ENCODE peak calls at places on chromosomes 13 and 19, in eight cellular contexts. O is uterus, I is ovary, C is transverse colon, L is endodermal cell, F is heart left ventricle, Q is heart right ventricle, R is PC-9. M is an unnamed sample. For H3K36me3, the result is how much of the 10 kb centered on the place peaks cover.

GRCh38 chr19:6286676-6287075 is 6.9 kb upstream of the MLLT1 start:
- DNase-seq in O (no peak), I (no peak), C (no peak), L (no peak), F (no peak), Q (no peak), R (no peak), M (no peak)

GRCh38 chr13:97268772-97269171 is 46.6 kb downstream of the MBNL2 start:
- DNase-seq in O (no peak), I (no peak), C (no peak), L (peak), F (no peak), Q (no peak), R (no peak), M (no peak)

GRCh38 chr19:45150731-45151725 is 9.8 kb downstream of the NKPD1 start:
- DNase-seq in O (no peak), I (no peak), C (no peak), L (no peak), F (no peak), Q (no peak), R (peak), M (no peak)

GRCh38 chr13:91247768-91248167 is 99.7 kb upstream of the MIR17HG start:
- DNase-seq in O (no peak), I (no peak), C (no peak), L (no peak), F (no peak), Q (no peak), R (no peak), M (no peak)

GRCh38 chr19:57026476-57026875 is 93.3 kb upstream of the USP29 start:
- DNase-seq in O (no peak), I (no peak), C (no peak), L (no peak), F (no peak), Q (no peak), R (no peak), M (no peak)

GRCh38 chr19:29379257-29379986 is 146.4 kb upstream of the VSTM2B start:
- DNase-seq in O (no peak), I (no peak), C (no peak), L (peak), F (no peak), Q (no peak), R (no peak), M (no peak)

GRCh38 chr19:4471400-4472173 is 510 bp upstream of the HDGFL2 start:
- DNase-seq in O (peak), I (peak), C (peak), L (peak), F (peak), Q (peak), R (peak), M (peak)

GRCh38 chr13:46617885-46618284 is 64.9 kb downstream of the LRCH1 start:
- DNase-seq in O (no peak), I (no peak), C (no peak), L (no peak), F (no peak), Q (no peak), R (no peak), M (no peak)

GRCh38 chr13:79481685-79482052 is 714 bp downstream of the NDFIP2 start:
- DNase-seq in O (no peak), I (no peak), C (peak), L (no peak), F (no peak), Q (no peak), R (peak), M (no peak)

GRCh38 chr19:47081095-47081494 is 32.5 kb downstream of the ZC3H4 start:
- DNase-seq in O (no peak), I (no peak), C (no peak), L (no peak), F (no peak), Q (no peak), R (no peak), M (no peak)

GRCh38 chr13:113539822-113540221 is 44.7 kb upstream of the TFDP1 start:
- DNase-seq in O (no peak), I (no peak), C (no peak), L (no peak), F (no peak), Q (no peak), R (no peak), M (no peak)

GRCh38 chr19:58044886-58045285 is 11.1 kb downstream of the ZSCAN1 start:
- DNase-seq in O (no peak), I (no peak), C (no peak), L (no peak), F (no peak), Q (no peak), R (no peak), M (no peak)

GRCh38 chr13:69580255-69580654 is 527.4 kb upstream of the ATXN8OS start:
- DNase-seq in O (no peak), I (no peak), C (no peak), L (peak), F (no peak), Q (no peak), R (no peak), M (no peak)

GRCh38 chr13:95948646-95949045 is 104.6 kb downstream of the UGGT2 start:
- DNase-seq in O (no peak), I (no peak), C (no peak), L (no peak), F (no peak), Q (no peak), R (no peak), M (peak)

GRCh38 chr13:82688400-82688999 is 1193.8 kb downstream of the SLITRK1 start:
- DNase-seq in O (no peak), I (no peak), C (no peak), L (no peak), F (no peak), Q (no peak), R (no peak), M (no peak)

GRCh38 chr13:102000764-102001163 is 401.1 kb downstream of the FGF14 start:
- DNase-seq in O (no peak), I (no peak), C (no peak), L (no peak), F (no peak), Q (no peak), R (no peak), M (no peak)

GRCh38 chr19:55370305-55370988 is at the start of gene IL11:
- DNase-seq in O (no peak), I (no peak), C (no peak), L (peak), F (peak), Q (no peak), R (peak), M (peak)

GRCh38 chr19:53881482-53882390 is at the start of gene PRKCG:
- DNase-seq in O (no peak), I (no peak), C (peak), L (peak), F (peak), Q (peak), R (peak), M (no peak)

GRCh38 chr19:21328402-21328801 is 808 bp downstream of the ZNF708 start:
- DNase-seq in O (no peak), I (no peak), C (no peak), L (peak), F (no peak), Q (no peak), R (no peak), M (no peak)

GRCh38 chr19:47427241-47428176 is 8.2 kb upstream of the MEIS3 start:
- DNase-seq in O (peak), I (peak), C (peak), L (peak), F (no peak), Q (peak), R (peak), M (peak)

GRCh38 chr13:95709101-95709500 is 32.2 kb downstream of the DNAJC3 start:
- DNase-seq in O (no peak), I (no peak), C (no peak), L (no peak), F (no peak), Q (no peak), R (no peak), M (no peak)

GRCh38 chr19:47512183-47512947 is 2.5 kb downstream of the NAPA start:
- DNase-seq in O (no peak), I (peak), C (peak), L (peak), F (no peak), Q (no peak), R (no peak), M (peak)

GRCh38 chr13:62320731-62321130 is 905.1 kb upstream of the PCDH20 start:
- DNase-seq in O (no peak), I (no peak), C (no peak), L (no peak), F (no peak), Q (no peak), R (no peak), M (no peak)

GRCh38 chr13:85520445-85520844 is 278.8 kb downstream of the SLITRK6 start:
- DNase-seq in O (no peak), I (no peak), C (no peak), L (no peak), F (no peak), Q (no peak), R (no peak), M (no peak)

GRCh38 chr19:36420961-36421748 is 2.7 kb upstream of the ZFP82 start:
- DNase-seq in O (peak), I (no peak), C (no peak), L (no peak), F (peak), Q (peak), R (no peak), M (no peak)

GRCh38 chr19:47511681-47512080 is 3.2 kb downstream of the NAPA start:
- DNase-seq in O (peak), I (peak), C (no peak), L (peak), F (peak), Q (no peak), R (no peak), M (peak)

GRCh38 chr13:49292742-49293498 is 45.2 kb downstream of the CDADC1 start:
- DNase-seq in O (no peak), I (peak), C (no peak), L (no peak), F (peak), Q (peak), R (no peak), M (peak)

GRCh38 chr19:40619333-40620160 is 18.4 kb downstream of the LTBP4 start:
- DNase-seq in O (no peak), I (no peak), C (no peak), L (no peak), F (no peak), Q (no peak), R (no peak), M (no peak)

GRCh38 chr13:32125221-32125621 is 93.6 kb downstream of the FRY start:
- DNase-seq in O (no peak), I (no peak), C (no peak), L (no peak), F (no peak), Q (no peak), R (no peak), M (peak)

GRCh38 chr13:48962281-48962680 is 13.4 kb upstream of the FNDC3A start:
- DNase-seq in O (no peak), I (no peak), C (no peak), L (no peak), F (no peak), Q (no peak), R (no peak), M (no peak)

GRCh38 chr19:7917292-7918061 is 2.7 kb upstream of the SNAPC2 start:
- DNase-seq in O (peak), I (no peak), C (peak), L (peak), F (no peak), Q (peak), R (peak), M (no peak)

GRCh38 chr13:27665333-27665732 is 43.6 kb downstream of the POLR1D start:
- DNase-seq in O (no peak), I (no peak), C (no peak), L (no peak), F (no peak), Q (no peak), R (no peak), M (no peak)

GRCh38 chr19:9917322-9917721 is 19.0 kb downstream of the OLFM2 start:
- DNase-seq in O (no peak), I (no peak), C (no peak), L (peak), F (no peak), Q (no peak), R (peak), M (peak)

GRCh38 chr13:103852036-103852435 is 785.8 kb upstream of the SLC10A2 start:
- DNase-seq in O (no peak), I (no peak), C (no peak), L (no peak), F (no peak), Q (no peak), R (no peak), M (no peak)

GRCh38 chr13:93624371-93624777 is 397.8 kb downstream of the GPC6 start:
- DNase-seq in O (no peak), I (no peak), C (no peak), L (no peak), F (no peak), Q (no peak), R (no peak), M (no peak)

GRCh38 chr13:50220938-50221337 is 205.7 kb downstream of the KCNRG start:
- DNase-seq in O (no peak), I (no peak), C (no peak), L (no peak), F (no peak), Q (no peak), R (no peak), M (no peak)

GRCh38 chr13:69363360-69363759 is 744.3 kb upstream of the ATXN8OS start:
- DNase-seq in O (no peak), I (no peak), C (no peak), L (no peak), F (no peak), Q (no peak), R (no peak), M (no peak)

GRCh38 chr19:15371119-15371518 is 8.5 kb downstream of the AKAP8 start:
- DNase-seq in O (no peak), I (no peak), C (no peak), L (no peak), F (no peak), Q (no peak), R (no peak), M (no peak)

GRCh38 chr19:15367439-15367838 is 12.1 kb downstream of the AKAP8 start:
- DNase-seq in O (no peak), I (no peak), C (no peak), L (no peak), F (no peak), Q (no peak), R (no peak), M (no peak)

GRCh38 chr19:15368051-15368632 is 11.4 kb downstream of the AKAP8 start:
- DNase-seq in O (no peak), I (no peak), C (no peak), L (no peak), F (no peak), Q (no peak), R (no peak), M (no peak)

GRCh38 chr19:15369594-15369891 is 10.0 kb downstream of the AKAP8 start:
- DNase-seq in O (no peak), I (no peak), C (no peak), L (no peak), F (no peak), Q (no peak), R (no peak), M (no peak)

GRCh38 chr19:15368798-15369593 is 10.6 kb downstream of the AKAP8 start:
- DNase-seq in O (no peak), I (no peak), C (no peak), L (no peak), F (no peak), Q (no peak), R (no peak), M (no peak)
- H3K36me3 ChIP-seq in O (under half), I (under half), C (half or more), L (half or more), F (half or more), Q (half or more), R (under half), M (half or more)

GRCh38 chr19:1431759-1432506 is 6.3 kb upstream of the RPS15 start:
- DNase-seq in O (no peak), I (no peak), C (no peak), L (no peak), F (no peak), Q (no peak), R (no peak), M (no peak)
- H3K36me3 ChIP-seq in O (under half), I (under half), C (under half), L (half or more), F (under half), Q (half or more), R (under half), M (under half)

GRCh38 chr19:18310966-18311365 is 11.9 kb downstream of the LSM4 start:
- DNase-seq in O (no peak), I (no peak), C (no peak), L (no peak), F (no peak), Q (no peak), R (no peak), M (no peak)
- H3K36me3 ChIP-seq in O (under half), I (under half), C (under half), L (half or more), F (under half), Q (half or more), R (under half), M (half or more)

DNA sequence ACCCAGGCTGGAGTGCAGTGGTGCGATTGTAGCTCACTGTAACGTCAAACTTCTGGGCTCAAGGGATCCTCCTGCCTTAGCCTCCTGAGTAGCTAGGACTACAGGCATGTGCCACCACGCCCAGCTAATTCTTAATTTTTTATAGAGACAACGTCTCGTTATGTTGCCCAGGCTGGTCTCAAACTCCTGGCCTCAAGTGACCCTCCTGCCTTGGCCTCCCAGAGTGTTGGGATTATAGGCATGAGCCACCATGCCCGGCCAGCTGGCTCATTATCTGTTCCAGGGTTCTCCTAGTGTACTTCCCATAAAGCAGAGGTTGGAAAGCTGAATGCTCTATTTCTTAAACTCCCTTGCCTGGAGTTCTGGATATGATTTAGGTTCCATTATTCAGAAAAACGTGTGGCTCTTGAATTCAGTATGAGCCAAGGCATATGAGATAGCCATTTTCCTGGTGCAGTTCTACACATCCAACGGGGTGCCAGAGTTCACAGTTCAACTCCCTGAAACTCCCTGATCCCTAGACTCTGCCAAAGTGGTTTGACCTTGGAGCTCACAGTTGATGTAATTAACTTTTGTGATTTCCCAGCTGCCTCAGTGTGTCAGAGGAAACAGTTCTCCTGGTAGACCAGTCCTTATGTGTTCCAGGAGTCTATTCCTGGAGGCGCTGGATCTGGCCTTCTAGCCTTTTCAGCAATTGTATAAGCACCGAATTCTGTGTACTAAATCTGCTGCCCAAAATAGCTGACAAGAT is 21.6 kb downstream of the GPR183 start:
- DNase-seq in O (peak), I (peak), C (no peak), L (no peak), F (no peak), Q (no peak), R (no peak), M (no peak)
- H3K36me3 ChIP-seq in O (under half), I (under half), C (under half), L (under half), F (under half), Q (under half), R (under half), M (under half)

DNA sequence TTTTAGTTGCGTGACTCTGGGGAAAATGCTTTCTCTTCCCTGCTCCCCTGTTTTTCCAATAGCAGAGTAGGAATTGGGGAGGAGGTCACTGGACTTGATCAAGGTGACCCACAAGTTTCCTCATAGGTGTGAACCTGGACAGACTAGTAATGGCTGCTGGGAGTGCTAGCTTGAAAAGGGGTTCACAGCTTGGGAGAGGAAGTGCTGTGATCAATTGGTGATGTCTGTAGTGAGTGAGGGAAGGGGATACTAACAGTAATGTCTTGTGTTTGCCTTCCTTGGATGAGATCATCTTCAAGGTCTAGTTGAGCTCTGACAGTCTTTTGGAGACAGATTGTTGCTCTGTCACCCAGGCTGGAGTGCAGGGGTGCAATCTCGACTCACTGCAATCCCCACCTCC is 1.7 kb downstream of the BCL2L12 start:
- DNase-seq in O (no peak), I (no peak), C (no peak), L (no peak), F (no peak), Q (no peak), R (no peak), M (no peak)
- H3K36me3 ChIP-seq in O (under half), I (under half), C (under half), L (under half), F (under half), Q (under half), R (under half), M (under half)